ENCODE peak calls at places on chromosome 9, in five cellular contexts. One of them, this sample, is unnamed.

GRCh38 chr9:114287763-114288232 is 35.1 kb upstream of the ORM1 start:
- DNase-seq in sigmoid colon: peak; percentile 59
- DNase-seq in caudate nucleus: no peak
- DNase-seq in HepG2: no peak
- DNase-seq in right atrium auricular region: no peak
- DNase-seq in this sample: no peak

GRCh38 chr9:114706709-114707108 is 24.7 kb upstream of the TEX48 start:
- DNase-seq in HepG2: no peak
- DNase-seq in sigmoid colon: no peak
- DNase-seq in caudate nucleus: no peak
- DNase-seq in right atrium auricular region: no peak
- DNase-seq in this sample: no peak

GRCh38 chr9:93599571-93600403 is 23.4 kb downstream of the PHF2 start:
- DNase-seq in HepG2: no peak
- DNase-seq in caudate nucleus: no peak
- DNase-seq in right atrium auricular region: peak; percentile 32
- DNase-seq in sigmoid colon: no peak
- DNase-seq in this sample: peak; percentile 31

GRCh38 chr9:132594412-132594811 is 12.0 kb downstream of the BARHL1 start:
- DNase-seq in sigmoid colon: no peak
- DNase-seq in right atrium auricular region: no peak
- DNase-seq in HepG2: no peak
- DNase-seq in caudate nucleus: no peak
- DNase-seq in this sample: no peak

GRCh38 chr9:112086627-112087026 is 88.5 kb downstream of the SUSD1 start:
- DNase-seq in sigmoid colon: no peak
- DNase-seq in right atrium auricular region: no peak
- DNase-seq in HepG2: peak; percentile 7
- DNase-seq in caudate nucleus: no peak
- DNase-seq in this sample: no peak

GRCh38 chr9:112787942-112788341 is 37.4 kb downstream of the SNX30 start:
- DNase-seq in sigmoid colon: no peak
- DNase-seq in caudate nucleus: no peak
- DNase-seq in right atrium auricular region: no peak
- DNase-seq in HepG2: no peak
- DNase-seq in this sample: no peak

GRCh38 chr9:114163517-114163924 is 8.2 kb downstream of the COL27A1 start:
- DNase-seq in HepG2: peak; percentile 45
- DNase-seq in sigmoid colon: no peak
- DNase-seq in caudate nucleus: no peak
- DNase-seq in right atrium auricular region: no peak
- DNase-seq in this sample: peak; percentile 91

GRCh38 chr9:133569891-133570651 is 35.6 kb downstream of the ADAMTSL2 start:
- DNase-seq in HepG2: no peak
- DNase-seq in sigmoid colon: no peak
- DNase-seq in right atrium auricular region: no peak
- DNase-seq in caudate nucleus: no peak
- DNase-seq in this sample: no peak

GRCh38 chr9:77883846-77884771 is 147.5 kb downstream of the GNAQ start:
- DNase-seq in right atrium auricular region: no peak
- DNase-seq in sigmoid colon: no peak
- DNase-seq in caudate nucleus: peak; percentile 13
- DNase-seq in HepG2: no peak
- DNase-seq in this sample: no peak

GRCh38 chr9:16304301-16304700 is 566.2 kb downstream of the BNC2 start:
- DNase-seq in HepG2: no peak
- DNase-seq in sigmoid colon: no peak
- DNase-seq in right atrium auricular region: no peak
- DNase-seq in caudate nucleus: no peak
- DNase-seq in this sample: no peak
- H3K27ac ChIP-seq in HepG2: no peak overlapping the region
- H3K27ac ChIP-seq in sigmoid colon: no peak overlapping the region
- H3K27ac ChIP-seq in right atrium auricular region: no peak overlapping the region
- H3K27ac ChIP-seq in caudate nucleus: no peak overlapping the region
- H3K27ac ChIP-seq in this sample: no peak overlapping the region

DNA sequence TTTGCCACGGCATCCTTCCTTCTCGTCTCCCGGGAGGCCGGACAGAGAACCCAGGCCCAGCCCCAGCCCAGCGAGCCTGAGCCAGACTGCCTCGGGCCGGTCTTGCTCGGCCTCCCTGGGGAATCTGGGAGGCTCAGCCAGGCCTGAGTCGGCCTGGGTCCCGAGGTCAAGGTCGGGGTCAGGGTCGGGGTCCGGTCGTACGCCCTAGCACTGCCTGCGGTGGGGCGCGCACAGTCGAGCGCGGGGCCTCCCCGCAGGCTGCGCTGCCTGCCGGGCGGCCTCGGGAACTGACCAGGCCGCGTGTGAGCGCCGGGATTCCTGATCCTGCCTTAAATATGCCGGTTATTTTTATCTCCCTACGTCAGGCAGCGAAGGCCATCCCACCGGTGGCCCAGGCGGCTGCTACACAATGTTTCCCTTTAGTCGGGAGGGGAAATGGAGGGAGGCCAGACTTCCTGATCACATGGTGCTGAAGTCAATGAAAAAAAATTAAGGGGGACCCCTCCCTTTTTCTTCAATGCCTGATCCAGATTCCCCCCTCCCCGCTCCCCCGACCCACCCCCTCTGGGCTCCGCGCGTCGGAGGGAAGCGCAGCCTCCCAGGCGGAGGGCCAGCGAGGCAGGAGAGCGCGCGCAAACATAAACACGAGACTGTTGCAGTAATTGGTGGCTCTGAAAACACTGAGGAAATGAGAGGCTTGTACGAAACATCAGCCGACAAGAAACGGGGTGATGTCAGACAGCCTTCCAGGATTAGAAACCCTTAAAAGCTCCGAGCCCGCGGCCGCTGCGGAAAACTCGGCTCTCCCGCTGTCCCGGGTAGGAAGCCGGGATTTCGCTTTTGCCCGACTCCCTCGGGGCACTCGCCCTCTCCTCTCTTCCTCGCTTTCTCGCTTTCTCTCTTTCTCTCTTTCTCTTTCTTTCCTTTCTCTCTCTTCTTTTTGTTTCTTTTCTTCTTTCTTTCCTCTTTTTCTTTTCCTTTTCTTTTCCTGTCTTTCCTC is 148.2 kb upstream of the KLF4 start:
- DNase-seq in caudate nucleus: peak; percentile 77
- DNase-seq in right atrium auricular region: peak; percentile 98
- DNase-seq in HepG2: no peak
- DNase-seq in sigmoid colon: peak; percentile 99
- DNase-seq in this sample: peak; percentile 93
- H3K27ac ChIP-seq in caudate nucleus: peak overlapping the region; percentile 93
- H3K27ac ChIP-seq in right atrium auricular region: peak overlapping the region; percentile 96
- H3K27ac ChIP-seq in HepG2: no peak overlapping the region
- H3K27ac ChIP-seq in sigmoid colon: peak overlapping the region; percentile 96
- H3K27ac ChIP-seq in this sample: peak overlapping the region; percentile 96

GRCh38 chr9:70406446-70406862 is 8.0 kb downstream of the KLF9 start:
- DNase-seq in HepG2: no peak
- DNase-seq in right atrium auricular region: no peak
- DNase-seq in sigmoid colon: peak; percentile 67
- DNase-seq in caudate nucleus: peak; percentile 15
- DNase-seq in this sample: no peak
- H3K27ac ChIP-seq in HepG2: peak overlapping the region; percentile 1
- H3K27ac ChIP-seq in right atrium auricular region: peak overlapping the region; percentile 100
- H3K27ac ChIP-seq in sigmoid colon: peak overlapping the region; percentile 74
- H3K27ac ChIP-seq in caudate nucleus: peak overlapping the region; percentile 84
- H3K27ac ChIP-seq in this sample: peak overlapping the region; percentile 13

GRCh38 chr9:129412814-129413536 is 207.9 kb downstream of the C9orf50 start:
- DNase-seq in sigmoid colon: peak; percentile 90
- DNase-seq in caudate nucleus: peak; percentile 46
- DNase-seq in HepG2: no peak
- DNase-seq in right atrium auricular region: peak; percentile 88
- DNase-seq in this sample: peak; percentile 89
- H3K27ac ChIP-seq in sigmoid colon: peak overlapping the region; percentile 98
- H3K27ac ChIP-seq in caudate nucleus: peak overlapping the region; percentile 100
- H3K27ac ChIP-seq in HepG2: peak overlapping the region; percentile 65
- H3K27ac ChIP-seq in right atrium auricular region: peak overlapping the region; percentile 98
- H3K27ac ChIP-seq in this sample: peak overlapping the region; percentile 100

GRCh38 chr9:128007566-128008138 is 26.9 kb upstream of the EEIG1 start:
- DNase-seq in caudate nucleus: no peak
- DNase-seq in HepG2: peak; percentile 45
- DNase-seq in right atrium auricular region: peak; percentile 71
- DNase-seq in sigmoid colon: no peak
- DNase-seq in this sample: peak; percentile 48

GRCh38 chr9:128005938-128006337 is 25.1 kb upstream of the EEIG1 start:
- DNase-seq in right atrium auricular region: no peak
- DNase-seq in caudate nucleus: no peak
- DNase-seq in sigmoid colon: peak; percentile 75
- DNase-seq in HepG2: peak; percentile 56
- DNase-seq in this sample: no peak

GRCh38 chr9:128009639-128010038 is 28.9 kb upstream of the EEIG1 start:
- DNase-seq in HepG2: peak; percentile 27
- DNase-seq in caudate nucleus: no peak
- DNase-seq in sigmoid colon: no peak
- DNase-seq in right atrium auricular region: no peak
- DNase-seq in this sample: no peak

GRCh38 chr9:128006360-128007024 is 25.7 kb upstream of the EEIG1 start:
- DNase-seq in right atrium auricular region: no peak
- DNase-seq in sigmoid colon: no peak
- DNase-seq in HepG2: no peak
- DNase-seq in caudate nucleus: no peak
- DNase-seq in this sample: no peak

DNA sequence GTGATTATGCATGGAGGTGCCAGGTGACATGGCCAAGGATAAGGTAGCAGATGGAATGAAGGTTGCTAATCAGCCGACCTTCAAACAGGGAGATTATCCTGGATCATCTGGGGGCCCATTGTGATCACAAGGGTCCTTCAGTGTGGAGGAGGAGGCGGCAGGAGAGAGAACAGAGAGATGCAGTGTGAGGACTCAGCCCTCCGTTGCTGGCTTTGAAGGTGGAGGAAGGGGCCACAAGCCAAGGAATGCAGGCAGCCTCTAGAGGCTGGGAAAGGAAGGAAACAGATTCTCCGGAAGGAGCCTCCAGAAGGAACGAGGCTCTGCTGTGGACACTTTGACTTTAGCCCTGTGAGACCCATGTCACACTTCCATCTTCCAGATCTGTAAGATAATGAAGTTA is 27.4 kb upstream of the EEIG1 start:
- DNase-seq in sigmoid colon: no peak
- DNase-seq in right atrium auricular region: no peak
- DNase-seq in HepG2: no peak
- DNase-seq in caudate nucleus: no peak
- DNase-seq in this sample: no peak
- H3K27ac ChIP-seq in sigmoid colon: no peak overlapping the region
- H3K27ac ChIP-seq in right atrium auricular region: no peak overlapping the region
- H3K27ac ChIP-seq in HepG2: no peak overlapping the region
- H3K27ac ChIP-seq in caudate nucleus: no peak overlapping the region
- H3K27ac ChIP-seq in this sample: no peak overlapping the region

DNA sequence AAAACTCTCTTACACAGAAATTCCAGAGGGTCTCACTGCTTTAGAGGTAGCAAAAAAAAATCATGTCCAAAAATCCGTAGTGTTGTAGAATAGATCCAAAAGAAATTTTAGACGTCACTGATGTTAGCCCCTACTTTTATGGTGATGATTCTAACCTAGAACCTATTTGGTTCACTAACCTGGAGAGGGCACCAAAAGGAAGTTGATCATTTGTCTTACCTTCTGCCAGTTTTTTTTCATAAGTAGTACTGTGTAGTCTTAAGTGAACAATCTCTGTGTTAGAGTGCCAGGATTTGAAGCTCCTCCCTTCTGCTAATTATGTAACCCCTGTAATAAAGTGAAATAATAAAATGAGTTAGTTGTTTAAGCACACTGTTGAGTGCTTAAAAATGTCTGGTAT is 215.2 kb downstream of the SMARCA2 start:
- DNase-seq in caudate nucleus: no peak
- DNase-seq in sigmoid colon: no peak
- DNase-seq in HepG2: no peak
- DNase-seq in right atrium auricular region: no peak
- DNase-seq in this sample: no peak
- H3K27ac ChIP-seq in caudate nucleus: no peak overlapping the region
- H3K27ac ChIP-seq in sigmoid colon: no peak overlapping the region
- H3K27ac ChIP-seq in HepG2: no peak overlapping the region
- H3K27ac ChIP-seq in right atrium auricular region: no peak overlapping the region
- H3K27ac ChIP-seq in this sample: no peak overlapping the region

GRCh38 chr9:129339539-129340157 is 161.6 kb upstream of the IER5L start:
- DNase-seq in sigmoid colon: no peak
- DNase-seq in right atrium auricular region: no peak
- DNase-seq in caudate nucleus: no peak
- DNase-seq in HepG2: no peak
- DNase-seq in this sample: no peak
- H3K27ac ChIP-seq in sigmoid colon: no peak overlapping the region
- H3K27ac ChIP-seq in right atrium auricular region: no peak overlapping the region
- H3K27ac ChIP-seq in caudate nucleus: no peak overlapping the region
- H3K27ac ChIP-seq in HepG2: no peak overlapping the region
- H3K27ac ChIP-seq in this sample: peak overlapping the region; percentile 35

GRCh38 chr9:99021512-99021911 is 77.8 kb downstream of the COL15A1 start:
- DNase-seq in sigmoid colon: no peak
- DNase-seq in caudate nucleus: no peak
- DNase-seq in HepG2: no peak
- DNase-seq in right atrium auricular region: peak; percentile 43
- DNase-seq in this sample: no peak

GRCh38 chr9:99016681-99017387 is 73.1 kb downstream of the COL15A1 start:
- DNase-seq in HepG2: no peak
- DNase-seq in caudate nucleus: no peak
- DNase-seq in right atrium auricular region: peak; percentile 38
- DNase-seq in sigmoid colon: no peak
- DNase-seq in this sample: no peak

GRCh38 chr9:99020786-99021436 is 77.2 kb downstream of the COL15A1 start:
- DNase-seq in right atrium auricular region: peak; percentile 44
- DNase-seq in caudate nucleus: no peak
- DNase-seq in HepG2: no peak
- DNase-seq in sigmoid colon: no peak
- DNase-seq in this sample: no peak

GRCh38 chr9:99018653-99019052 is 74.9 kb downstream of the COL15A1 start:
- DNase-seq in HepG2: no peak
- DNase-seq in right atrium auricular region: no peak
- DNase-seq in sigmoid colon: no peak
- DNase-seq in caudate nucleus: no peak
- DNase-seq in this sample: no peak

DNA sequence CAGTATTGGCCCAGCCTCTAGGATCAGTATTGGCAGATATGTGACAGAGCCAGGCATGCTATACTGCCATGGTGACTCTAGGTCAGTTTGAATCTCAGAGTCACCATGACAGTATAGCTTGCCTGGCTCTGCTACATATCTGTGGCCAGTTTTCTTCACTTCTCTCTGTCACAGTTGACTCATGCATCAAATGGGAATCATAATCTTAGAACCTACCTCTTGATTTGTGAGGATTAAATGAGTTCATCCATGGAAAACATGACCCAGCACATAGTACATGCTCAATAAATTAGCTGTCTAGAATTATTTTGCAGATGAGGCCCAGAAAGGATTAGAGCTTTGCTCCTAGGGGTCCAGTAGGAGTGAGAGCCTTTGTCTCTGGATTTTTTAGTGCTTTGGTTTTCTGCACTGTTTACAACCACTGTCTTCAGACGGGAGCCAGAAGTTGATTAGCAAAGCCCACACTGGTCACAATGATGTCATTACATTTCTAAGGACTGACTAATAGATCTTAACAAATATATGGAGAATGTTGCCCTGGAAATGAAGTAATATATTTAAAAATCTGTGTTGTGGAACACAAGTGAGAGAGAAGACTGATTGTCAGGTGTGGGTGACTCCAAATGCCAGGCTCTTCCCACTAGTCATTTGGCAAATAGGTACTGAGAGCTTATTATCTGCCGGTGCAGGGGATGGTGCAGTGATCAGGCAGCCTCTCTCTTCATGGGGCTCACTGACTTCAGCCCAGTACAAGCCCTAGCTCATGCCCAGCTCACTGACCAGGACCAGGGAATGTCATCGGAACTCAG is 76.0 kb downstream of the COL15A1 start:
- DNase-seq in sigmoid colon: no peak
- DNase-seq in caudate nucleus: no peak
- DNase-seq in right atrium auricular region: peak; percentile 58
- DNase-seq in HepG2: no peak
- DNase-seq in this sample: peak; percentile 64
- H3K27ac ChIP-seq in sigmoid colon: peak overlapping the region; percentile 73
- H3K27ac ChIP-seq in caudate nucleus: no peak overlapping the region
- H3K27ac ChIP-seq in right atrium auricular region: peak overlapping the region; percentile 65
- H3K27ac ChIP-seq in HepG2: no peak overlapping the region
- H3K27ac ChIP-seq in this sample: peak overlapping the region; percentile 83